ENCODE peak calls at places on chromosome X, in five cellular contexts. K is astrocyte of the spinal cord; O is hepatocyte; S is stimulated activated CD4-positive, alpha-beta T cell treated with anti-CD3 and anti-CD28 coated beads, Interleukin-2, amount 100 ng/mL, for 24 hours; Y is endothelial cell. F is an unnamed sample.

GRCh38 chrX:30561191-30561590 is 16.4 kb downstream of the TASL start:
- DNase-seq in S (no peak), K (no peak), O (no peak), Y (no peak), F (no peak)

GRCh38 chrX:98607739-98608138 is 1724.0 kb downstream of the RPA4 start:
- DNase-seq in K (no peak), S (no peak), O (no peak), Y (no peak), F (no peak)

GRCh38 chrX:68462653-68463052 is 29.4 kb upstream of the OPHN1 start:
- DNase-seq in S (peak; percentile 4), O (peak; percentile 19), Y (peak; percentile 22), K (peak; percentile 38), F (peak; percentile 23)

GRCh38 chrX:13000311-13000811 is 25.5 kb downstream of the TMSB4X start:
- DNase-seq in O (no peak), K (no peak), Y (no peak), S (peak; percentile 23), F (no peak)

GRCh38 chrX:28177202-28177601 is 196.0 kb upstream of the DCAF8L1 start:
- DNase-seq in O (peak; percentile 23), Y (peak; percentile 33), S (no peak), K (no peak), F (peak; percentile 25)

GRCh38 chrX:109782994-109783711 is 50.1 kb upstream of the ACSL4 start:
- DNase-seq in K (no peak), Y (no peak), O (no peak), S (no peak), F (no peak)

GRCh38 chrX:115337735-115338134 is 48.2 kb downstream of the LUZP4 start:
- DNase-seq in K (peak; percentile 55), O (no peak), Y (no peak), S (no peak), F (no peak)

GRCh38 chrX:109818921-109819320 is 85.9 kb upstream of the ACSL4 start:
- DNase-seq in K (no peak), S (no peak), Y (no peak), O (no peak), F (no peak)

GRCh38 chrX:88101968-88102367 is 584.4 kb downstream of the KLHL4 start:
- DNase-seq in K (no peak), S (no peak), Y (no peak), O (no peak), F (no peak)

GRCh38 chrX:54807524-54808108 is at the start of gene MAGED2:
- DNase-seq in Y (peak; percentile 43), K (peak; percentile 47), S (no peak), O (peak; percentile 80), F (no peak)

GRCh38 chrX:112512509-112512908 is 167.2 kb downstream of the LHFPL1 start:
- DNase-seq in Y (no peak), K (no peak), O (no peak), S (no peak), F (peak; percentile 11)

GRCh38 chrX:64198046-64198445 is 7.5 kb downstream of the AMER1 start:
- DNase-seq in K (no peak), O (no peak), Y (no peak), S (no peak), F (no peak)

GRCh38 chrX:57232658-57233360 is 53.7 kb upstream of the FAAH2 start:
- DNase-seq in O (no peak), K (no peak), S (no peak), Y (no peak), F (no peak)

GRCh38 chrX:9532349-9532748 is 67.5 kb downstream of the TBL1X start:
- DNase-seq in Y (no peak), S (no peak), O (no peak), K (peak; percentile 20), F (no peak)

GRCh38 chrX:6777211-6778002 is 242.5 kb upstream of the VCX3A start:
- DNase-seq in S (no peak), K (no peak), Y (no peak), O (no peak), F (no peak)

GRCh38 chrX:16628954-16629595 is 20.9 kb upstream of the S100G start:
- DNase-seq in Y (no peak), K (no peak), S (no peak), O (no peak), F (peak; percentile 71)

F was measured in NT2/D1.